ENCODE peak calls at places on chromosomes 12 and 14, in nine cellular contexts. One of them, this sample, is unnamed.
A peak's percentile ranks its signal among the peaks of the same experiment; 100 is the strongest.

GRCh38 chr14:99628832-99629618 is 15.9 kb upstream of the HHIPL1 start:
- DNase-seq in central memory CD4-positive, alpha-beta T cell: peak; percentile 46
- DNase-seq in aorta: peak; percentile 81
- DNase-seq in left cardiac atrium: peak; percentile 80
- DNase-seq in activated CD8-positive, alpha-beta T cell treated with anti-CD3 and anti-CD28 coated beads, Interleukin-2, amount 10 ng/mL, durations not matched to agents 7 days and 5 days: peak; percentile 70
- DNase-seq in AG04450: peak; percentile 18
- DNase-seq in A549: peak; percentile 89
- DNase-seq in NCI-H1092 treated with DMSO at 0.1 percent for 48 hours: peak; percentile 63
- DNase-seq in esophagus squamous epithelium: no peak
- DNase-seq in this sample: peak; percentile 43

GRCh38 chr12:6469092-6469491 is 1.4 kb downstream of the VAMP1 start:
- DNase-seq in central memory CD4-positive, alpha-beta T cell: no peak
- DNase-seq in esophagus squamous epithelium: no peak
- DNase-seq in AG04450: no peak
- DNase-seq in left cardiac atrium: no peak
- DNase-seq in aorta: no peak
- DNase-seq in activated CD8-positive, alpha-beta T cell treated with anti-CD3 and anti-CD28 coated beads, Interleukin-2, amount 10 ng/mL, durations not matched to agents 7 days and 5 days: no peak
- DNase-seq in NCI-H1092 treated with DMSO at 0.1 percent for 48 hours: no peak
- DNase-seq in A549: no peak
- DNase-seq in this sample: no peak

GRCh38 chr12:57011438-57012424 is 4.6 kb downstream of the TAC3 start:
- DNase-seq in A549: no peak
- DNase-seq in central memory CD4-positive, alpha-beta T cell: peak; percentile 34
- DNase-seq in AG04450: no peak
- DNase-seq in NCI-H1092 treated with DMSO at 0.1 percent for 48 hours: no peak
- DNase-seq in esophagus squamous epithelium: no peak
- DNase-seq in left cardiac atrium: no peak
- DNase-seq in activated CD8-positive, alpha-beta T cell treated with anti-CD3 and anti-CD28 coated beads, Interleukin-2, amount 10 ng/mL, durations not matched to agents 7 days and 5 days: peak; percentile 42
- DNase-seq in aorta: no peak
- DNase-seq in this sample: no peak

GRCh38 chr14:91059576-91060471 is 617 bp downstream of the RPS6KA5 start:
- DNase-seq in A549: peak; percentile 41
- DNase-seq in esophagus squamous epithelium: no peak
- DNase-seq in NCI-H1092 treated with DMSO at 0.1 percent for 48 hours: peak; percentile 86
- DNase-seq in left cardiac atrium: peak; percentile 42
- DNase-seq in AG04450: no peak
- DNase-seq in central memory CD4-positive, alpha-beta T cell: peak; percentile 61
- DNase-seq in aorta: peak; percentile 50
- DNase-seq in activated CD8-positive, alpha-beta T cell treated with anti-CD3 and anti-CD28 coated beads, Interleukin-2, amount 10 ng/mL, durations not matched to agents 7 days and 5 days: peak; percentile 75
- DNase-seq in this sample: no peak

GRCh38 chr12:74365178-74365964 is 172.3 kb upstream of the ATXN7L3B start:
- DNase-seq in NCI-H1092 treated with DMSO at 0.1 percent for 48 hours: no peak
- DNase-seq in activated CD8-positive, alpha-beta T cell treated with anti-CD3 and anti-CD28 coated beads, Interleukin-2, amount 10 ng/mL, durations not matched to agents 7 days and 5 days: no peak
- DNase-seq in left cardiac atrium: no peak
- DNase-seq in A549: no peak
- DNase-seq in aorta: no peak
- DNase-seq in central memory CD4-positive, alpha-beta T cell: no peak
- DNase-seq in AG04450: peak; percentile 11
- DNase-seq in esophagus squamous epithelium: no peak
- DNase-seq in this sample: no peak

GRCh38 chr14:94321421-94322271 is 1.5 kb downstream of the SERPINA6 start:
- DNase-seq in activated CD8-positive, alpha-beta T cell treated with anti-CD3 and anti-CD28 coated beads, Interleukin-2, amount 10 ng/mL, durations not matched to agents 7 days and 5 days: no peak
- DNase-seq in esophagus squamous epithelium: no peak
- DNase-seq in central memory CD4-positive, alpha-beta T cell: no peak
- DNase-seq in aorta: no peak
- DNase-seq in AG04450: no peak
- DNase-seq in A549: no peak
- DNase-seq in NCI-H1092 treated with DMSO at 0.1 percent for 48 hours: no peak
- DNase-seq in left cardiac atrium: no peak
- DNase-seq in this sample: no peak

GRCh38 chr12:88052686-88053085 is 23.5 kb upstream of the C12orf50 start:
- DNase-seq in central memory CD4-positive, alpha-beta T cell: no peak
- DNase-seq in esophagus squamous epithelium: no peak
- DNase-seq in NCI-H1092 treated with DMSO at 0.1 percent for 48 hours: peak; percentile 28
- DNase-seq in aorta: no peak
- DNase-seq in activated CD8-positive, alpha-beta T cell treated with anti-CD3 and anti-CD28 coated beads, Interleukin-2, amount 10 ng/mL, durations not matched to agents 7 days and 5 days: no peak
- DNase-seq in left cardiac atrium: no peak
- DNase-seq in AG04450: peak; percentile 10
- DNase-seq in A549: no peak
- DNase-seq in this sample: no peak

GRCh38 chr12:80627773-80628172 is 79.7 kb upstream of the MYF6 start:
- DNase-seq in AG04450: peak; percentile 10
- DNase-seq in esophagus squamous epithelium: no peak
- DNase-seq in A549: no peak
- DNase-seq in central memory CD4-positive, alpha-beta T cell: no peak
- DNase-seq in activated CD8-positive, alpha-beta T cell treated with anti-CD3 and anti-CD28 coated beads, Interleukin-2, amount 10 ng/mL, durations not matched to agents 7 days and 5 days: no peak
- DNase-seq in left cardiac atrium: no peak
- DNase-seq in aorta: no peak
- DNase-seq in NCI-H1092 treated with DMSO at 0.1 percent for 48 hours: no peak
- DNase-seq in this sample: no peak

GRCh38 chr12:115519887-115520286 is 757.6 kb downstream of the MED13L start:
- DNase-seq in left cardiac atrium: no peak
- DNase-seq in AG04450: no peak
- DNase-seq in esophagus squamous epithelium: no peak
- DNase-seq in activated CD8-positive, alpha-beta T cell treated with anti-CD3 and anti-CD28 coated beads, Interleukin-2, amount 10 ng/mL, durations not matched to agents 7 days and 5 days: no peak
- DNase-seq in NCI-H1092 treated with DMSO at 0.1 percent for 48 hours: no peak
- DNase-seq in central memory CD4-positive, alpha-beta T cell: no peak
- DNase-seq in A549: no peak
- DNase-seq in aorta: no peak
- DNase-seq in this sample: no peak

GRCh38 chr14:55936691-55937090 is 181.5 kb upstream of the PELI2 start:
- DNase-seq in esophagus squamous epithelium: no peak
- DNase-seq in left cardiac atrium: no peak
- DNase-seq in A549: no peak
- DNase-seq in aorta: no peak
- DNase-seq in NCI-H1092 treated with DMSO at 0.1 percent for 48 hours: no peak
- DNase-seq in AG04450: no peak
- DNase-seq in activated CD8-positive, alpha-beta T cell treated with anti-CD3 and anti-CD28 coated beads, Interleukin-2, amount 10 ng/mL, durations not matched to agents 7 days and 5 days: no peak
- DNase-seq in central memory CD4-positive, alpha-beta T cell: no peak
- DNase-seq in this sample: no peak

GRCh38 chr14:40447032-40447431 is 1014.8 kb upstream of the FBXO33 start:
- DNase-seq in activated CD8-positive, alpha-beta T cell treated with anti-CD3 and anti-CD28 coated beads, Interleukin-2, amount 10 ng/mL, durations not matched to agents 7 days and 5 days: no peak
- DNase-seq in esophagus squamous epithelium: no peak
- DNase-seq in AG04450: no peak
- DNase-seq in central memory CD4-positive, alpha-beta T cell: no peak
- DNase-seq in aorta: no peak
- DNase-seq in NCI-H1092 treated with DMSO at 0.1 percent for 48 hours: no peak
- DNase-seq in A549: no peak
- DNase-seq in left cardiac atrium: no peak
- DNase-seq in this sample: no peak

GRCh38 chr12:2944401-2945047 is 14.7 kb upstream of the TEAD4 start:
- DNase-seq in AG04450: no peak
- DNase-seq in aorta: no peak
- DNase-seq in NCI-H1092 treated with DMSO at 0.1 percent for 48 hours: peak; percentile 64
- DNase-seq in esophagus squamous epithelium: no peak
- DNase-seq in central memory CD4-positive, alpha-beta T cell: peak; percentile 6
- DNase-seq in left cardiac atrium: peak; percentile 44
- DNase-seq in A549: peak; percentile 52
- DNase-seq in activated CD8-positive, alpha-beta T cell treated with anti-CD3 and anti-CD28 coated beads, Interleukin-2, amount 10 ng/mL, durations not matched to agents 7 days and 5 days: peak; percentile 72
- DNase-seq in this sample: peak; percentile 70

GRCh38 chr12:52903285-52903854 is 1.5 kb downstream of the KRT8 start:
- DNase-seq in activated CD8-positive, alpha-beta T cell treated with anti-CD3 and anti-CD28 coated beads, Interleukin-2, amount 10 ng/mL, durations not matched to agents 7 days and 5 days: peak; percentile 56
- DNase-seq in central memory CD4-positive, alpha-beta T cell: peak; percentile 31
- DNase-seq in A549: peak; percentile 50
- DNase-seq in left cardiac atrium: peak; percentile 80
- DNase-seq in esophagus squamous epithelium: no peak
- DNase-seq in AG04450: no peak
- DNase-seq in NCI-H1092 treated with DMSO at 0.1 percent for 48 hours: peak; percentile 69
- DNase-seq in aorta: peak; percentile 87
- DNase-seq in this sample: no peak

GRCh38 chr12:104747956-104748355 is 210.1 kb downstream of the SLC41A2 start:
- DNase-seq in NCI-H1092 treated with DMSO at 0.1 percent for 48 hours: no peak
- DNase-seq in AG04450: no peak
- DNase-seq in central memory CD4-positive, alpha-beta T cell: peak; percentile 34
- DNase-seq in left cardiac atrium: no peak
- DNase-seq in A549: no peak
- DNase-seq in aorta: no peak
- DNase-seq in activated CD8-positive, alpha-beta T cell treated with anti-CD3 and anti-CD28 coated beads, Interleukin-2, amount 10 ng/mL, durations not matched to agents 7 days and 5 days: peak; percentile 38
- DNase-seq in esophagus squamous epithelium: no peak
- DNase-seq in this sample: no peak

GRCh38 chr14:104364830-104365229 is 214.7 kb upstream of the C14orf180 start:
- DNase-seq in A549: no peak
- DNase-seq in left cardiac atrium: no peak
- DNase-seq in central memory CD4-positive, alpha-beta T cell: no peak
- DNase-seq in AG04450: no peak
- DNase-seq in NCI-H1092 treated with DMSO at 0.1 percent for 48 hours: peak; percentile 29
- DNase-seq in activated CD8-positive, alpha-beta T cell treated with anti-CD3 and anti-CD28 coated beads, Interleukin-2, amount 10 ng/mL, durations not matched to agents 7 days and 5 days: no peak
- DNase-seq in aorta: peak; percentile 33
- DNase-seq in esophagus squamous epithelium: no peak
- DNase-seq in this sample: no peak

GRCh38 chr12:5567021-5567744 is 135.3 kb downstream of the NTF3 start:
- DNase-seq in esophagus squamous epithelium: no peak
- DNase-seq in NCI-H1092 treated with DMSO at 0.1 percent for 48 hours: peak; percentile 69
- DNase-seq in A549: no peak
- DNase-seq in left cardiac atrium: peak; percentile 50
- DNase-seq in aorta: no peak
- DNase-seq in activated CD8-positive, alpha-beta T cell treated with anti-CD3 and anti-CD28 coated beads, Interleukin-2, amount 10 ng/mL, durations not matched to agents 7 days and 5 days: no peak
- DNase-seq in AG04450: no peak
- DNase-seq in central memory CD4-positive, alpha-beta T cell: no peak
- DNase-seq in this sample: no peak

GRCh38 chr12:96719671-96720362 is 187.2 kb upstream of the NEDD1 start:
- DNase-seq in A549: no peak
- DNase-seq in activated CD8-positive, alpha-beta T cell treated with anti-CD3 and anti-CD28 coated beads, Interleukin-2, amount 10 ng/mL, durations not matched to agents 7 days and 5 days: peak; percentile 51
- DNase-seq in left cardiac atrium: no peak
- DNase-seq in central memory CD4-positive, alpha-beta T cell: peak; percentile 14
- DNase-seq in esophagus squamous epithelium: no peak
- DNase-seq in AG04450: no peak
- DNase-seq in aorta: no peak
- DNase-seq in NCI-H1092 treated with DMSO at 0.1 percent for 48 hours: peak; percentile 41
- DNase-seq in this sample: no peak

GRCh38 chr12:82411561-82412230 is 53.4 kb downstream of the METTL25 start:
- DNase-seq in A549: no peak
- DNase-seq in esophagus squamous epithelium: no peak
- DNase-seq in activated CD8-positive, alpha-beta T cell treated with anti-CD3 and anti-CD28 coated beads, Interleukin-2, amount 10 ng/mL, durations not matched to agents 7 days and 5 days: no peak
- DNase-seq in AG04450: no peak
- DNase-seq in central memory CD4-positive, alpha-beta T cell: no peak
- DNase-seq in aorta: no peak
- DNase-seq in NCI-H1092 treated with DMSO at 0.1 percent for 48 hours: no peak
- DNase-seq in left cardiac atrium: no peak
- DNase-seq in this sample: no peak

GRCh38 chr12:117076410-117077372 is 22.5 kb downstream of the TESC start:
- DNase-seq in esophagus squamous epithelium: no peak
- DNase-seq in A549: no peak
- DNase-seq in activated CD8-positive, alpha-beta T cell treated with anti-CD3 and anti-CD28 coated beads, Interleukin-2, amount 10 ng/mL, durations not matched to agents 7 days and 5 days: peak; percentile 56
- DNase-seq in aorta: peak; percentile 23
- DNase-seq in central memory CD4-positive, alpha-beta T cell: no peak
- DNase-seq in AG04450: no peak
- DNase-seq in left cardiac atrium: no peak
- DNase-seq in NCI-H1092 treated with DMSO at 0.1 percent for 48 hours: no peak
- DNase-seq in this sample: no peak

GRCh38 chr14:64549805-64550538 is at the start of gene PPP1R36:
- DNase-seq in NCI-H1092 treated with DMSO at 0.1 percent for 48 hours: peak; percentile 80
- DNase-seq in AG04450: no peak
- DNase-seq in activated CD8-positive, alpha-beta T cell treated with anti-CD3 and anti-CD28 coated beads, Interleukin-2, amount 10 ng/mL, durations not matched to agents 7 days and 5 days: peak; percentile 55
- DNase-seq in esophagus squamous epithelium: no peak
- DNase-seq in central memory CD4-positive, alpha-beta T cell: peak; percentile 23
- DNase-seq in aorta: peak; percentile 64
- DNase-seq in left cardiac atrium: peak; percentile 70
- DNase-seq in A549: no peak
- DNase-seq in this sample: no peak

This sample was measured in cerebellar nuclear complex.